ENCODE peak calls at places on chromosomes 1 and 21, in seven cellular contexts. Y is A549, M is choroid plexus epithelial cell, B is psoas muscle, J is lower lobe of right lung, D is neural progenitor cell, C is left lung. E is an unnamed sample.

GRCh38 chr1:186487163-186487562 is 26.2 kb upstream of the PDC start:
- DNase-seq in J (no peak), B (no peak), Y (no peak), C (no peak), M (peak), D (no peak), E (peak)

GRCh38 chr21:35217504-35218060 is 168.5 kb upstream of the RUNX1 start:
- DNase-seq in M (peak), B (no peak), C (no peak), D (no peak), J (no peak), Y (peak), E (peak)

GRCh38 chr1:236120725-236121153 is 21.6 kb upstream of the GPR137B start:
- DNase-seq in M (no peak), J (no peak), B (no peak), C (no peak), Y (no peak), D (no peak), E (no peak)

GRCh38 chr1:203652718-203653461 is 26.3 kb downstream of the ATP2B4 start:
- DNase-seq in J (no peak), C (no peak), B (no peak), D (no peak), M (no peak), Y (no peak), E (no peak)

GRCh38 chr1:77385551-77385950 is 103.7 kb downstream of the AK5 start:
- DNase-seq in M (peak), B (no peak), Y (no peak), C (no peak), J (no peak), D (no peak), E (no peak)

GRCh38 chr1:65541161-65541560 is 120.7 kb downstream of the LEPR start:
- DNase-seq in J (no peak), C (no peak), D (no peak), M (no peak), Y (no peak), B (no peak), E (no peak)

GRCh38 chr1:10973956-10974881 is 38.2 kb upstream of the TARDBP start:
- DNase-seq in B (peak), J (no peak), C (peak), Y (no peak), D (no peak), M (no peak), E (no peak)

GRCh38 chr1:20250346-20250989 is 40.2 kb upstream of the VWA5B1 start:
- DNase-seq in B (no peak), M (peak), C (no peak), D (no peak), Y (peak), J (no peak), E (no peak)

GRCh38 chr1:114671011-114671938 is 1.4 kb upstream of the DENND2C start:
- DNase-seq in Y (peak), M (peak), J (no peak), C (no peak), D (no peak), B (no peak), E (peak)

GRCh38 chr21:42544544-42544943 is 30.9 kb downstream of the SLC37A1 start:
- DNase-seq in C (no peak), M (no peak), B (no peak), D (no peak), J (peak), Y (no peak), E (no peak)

GRCh38 chr1:196114193-196114592 is 494.0 kb downstream of the KCNT2 start:
- DNase-seq in J (no peak), M (peak), C (no peak), Y (no peak), D (no peak), B (no peak), E (no peak)

GRCh38 chr1:15410884-15411245 is 1.2 kb downstream of the EFHD2 start:
- DNase-seq in M (no peak), C (no peak), D (no peak), J (no peak), B (no peak), Y (no peak), E (no peak)

GRCh38 chr1:210605099-210605498 is 276.4 kb downstream of the HHAT start:
- DNase-seq in M (no peak), C (no peak), D (no peak), Y (no peak), J (no peak), B (no peak), E (no peak)

GRCh38 chr1:98005326-98006010 is 84.6 kb upstream of the DPYD start:
- DNase-seq in B (no peak), M (peak), C (no peak), J (no peak), D (no peak), Y (peak), E (no peak)

GRCh38 chr1:98002288-98002687 is 81.5 kb upstream of the DPYD start:
- DNase-seq in B (no peak), Y (no peak), M (no peak), D (peak), J (no peak), C (no peak), E (no peak)

GRCh38 chr1:97999320-97999719 is 78.5 kb upstream of the DPYD start:
- DNase-seq in Y (peak), B (no peak), C (no peak), M (peak), J (no peak), D (no peak), E (peak)

GRCh38 chr1:98003442-98003841 is 82.6 kb upstream of the DPYD start:
- DNase-seq in M (no peak), J (no peak), D (no peak), Y (no peak), B (no peak), C (no peak), E (no peak)

GRCh38 chr1:98001764-98002163 is 80.9 kb upstream of the DPYD start:
- DNase-seq in D (no peak), Y (peak), B (no peak), C (no peak), J (no peak), M (peak), E (peak)
- TF ChIP-seq CTCF in D (no peak), Y (peak), B (peak), C (no peak), J (no peak), M (peak), E (peak)

DNA sequence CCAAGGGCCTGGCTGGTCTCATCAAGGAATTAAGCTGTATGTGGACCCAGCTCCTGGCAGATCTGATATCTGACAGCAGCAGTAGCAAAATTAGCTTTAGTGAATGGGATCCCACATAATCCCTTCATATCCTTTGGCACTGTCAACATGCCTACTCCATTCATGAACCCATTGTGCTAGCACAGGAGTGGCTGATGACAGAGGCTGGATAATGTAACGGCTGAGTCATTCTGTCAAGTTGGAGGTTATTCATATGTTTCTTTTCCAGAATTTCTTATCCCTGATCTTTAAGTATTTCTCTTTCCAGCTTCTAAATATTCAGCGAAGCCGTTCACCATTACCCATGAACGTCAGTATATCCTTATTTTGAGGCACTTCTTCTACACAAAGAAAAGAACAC is 84.3 kb downstream of the EXTL2 start:
- DNase-seq in C (no peak), Y (no peak), M (no peak), J (no peak), B (no peak), D (no peak), E (no peak)
- H3K4me3 ChIP-seq in C (no peak), Y (no peak), M (no peak), J (no peak), B (no peak), D (no peak), E (no peak)

DNA sequence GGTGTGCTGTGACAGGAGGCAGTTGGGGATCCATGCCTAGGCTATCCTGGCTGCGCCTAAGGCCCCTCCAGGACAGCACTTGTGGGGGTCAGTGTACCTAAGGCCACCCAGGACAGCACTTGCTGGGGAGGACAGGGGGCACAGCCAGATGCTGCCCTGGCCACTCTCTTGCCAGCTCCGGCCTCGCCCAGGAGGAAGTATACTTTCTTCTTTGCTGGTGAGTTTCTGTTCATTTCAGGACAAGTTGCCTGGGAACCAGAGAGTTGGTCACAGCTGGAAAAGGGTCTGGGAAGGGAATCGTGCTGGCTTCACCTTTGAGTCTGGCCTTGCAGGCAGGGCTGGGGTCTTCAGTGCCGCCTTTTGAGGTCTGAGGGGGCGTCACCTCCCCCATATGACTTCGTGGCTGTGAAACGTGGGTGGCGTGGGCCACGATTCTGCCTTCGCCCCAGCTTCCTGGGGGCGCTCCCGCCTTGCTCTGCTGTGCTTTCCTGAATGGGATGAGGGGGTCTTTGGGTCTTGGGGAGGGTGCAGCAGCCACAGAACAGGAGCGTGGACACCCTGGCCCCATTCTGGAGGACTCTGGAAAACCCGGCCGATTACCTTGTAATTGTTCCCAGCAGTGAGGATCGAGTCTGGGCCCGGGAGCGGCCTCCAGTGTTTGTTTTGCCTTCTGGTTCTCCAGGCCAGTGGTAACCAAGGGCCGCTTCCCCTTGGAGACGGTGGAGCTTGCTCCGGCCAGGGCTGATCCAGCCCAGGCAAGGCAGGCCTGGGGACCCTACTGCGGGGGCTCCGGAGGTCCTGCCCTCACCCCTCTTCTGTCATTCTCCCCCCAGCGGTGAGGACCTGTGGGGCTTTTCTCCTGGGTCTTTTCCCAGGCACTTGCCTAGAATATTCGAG is 45.9 kb downstream of the SPSB1 start:
- DNase-seq in B (no peak), Y (no peak), M (peak), D (no peak), C (no peak), J (peak), E (peak)
- TF ChIP-seq CTCF in B (no peak), Y (no peak), M (peak), D (no peak), C (no peak), J (no peak), E (no peak)

DNA sequence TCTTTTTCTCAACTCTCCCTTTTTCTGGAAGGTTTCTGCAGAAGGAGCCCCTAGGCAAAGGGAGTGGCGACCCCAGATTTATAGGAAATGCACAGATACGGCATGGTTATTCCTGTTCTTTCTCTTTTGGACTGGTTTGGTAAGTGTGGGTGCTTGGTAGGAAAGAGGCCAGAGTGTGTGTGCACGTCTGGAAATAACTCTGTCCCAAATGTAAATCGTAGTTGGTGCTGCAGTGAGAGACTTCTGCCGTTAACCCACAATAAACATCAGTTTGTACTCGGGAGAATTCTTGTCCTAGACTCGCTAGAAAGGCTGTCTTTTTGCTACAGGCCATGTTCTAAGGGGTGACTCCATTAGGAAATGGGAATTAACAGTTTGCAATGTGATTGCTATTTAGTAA is 761 bp downstream of the SLC44A3 start:
- DNase-seq in C (no peak), B (no peak), D (no peak), Y (no peak), J (no peak), M (no peak), E (no peak)
- H3K4me3 ChIP-seq in C (peak), B (peak), D (peak), Y (peak), J (peak), M (peak), E (peak)

E was measured in astrocyte of the spinal cord.